ENCODE peak calls at places on chromosomes 3 and 15, in four cellular contexts. G is psoas muscle; C is CD8-positive, alpha-beta memory T cell; S is CD8-positive, alpha-beta T cell. Z is an unnamed sample. For H3K4me1, the result is how much of the 10 kb centered on the place peaks cover.

GRCh38 chr3:152205097-152205593 is 63.6 kb upstream of the MBNL1 start:
- DNase-seq in G (no peak), C (peak), S (no peak), Z (no peak)

GRCh38 chr3:20739814-20740213 is 553.8 kb upstream of the SGO1 start:
- DNase-seq in G (no peak), C (no peak), S (no peak), Z (no peak)

GRCh38 chr15:60780147-60780546 is 301.2 kb upstream of the ICE2 start:
- DNase-seq in G (no peak), C (no peak), S (no peak), Z (no peak)

GRCh38 chr15:94061041-94061440 is 170.3 kb upstream of the MCTP2 start:
- DNase-seq in G (no peak), C (no peak), S (no peak), Z (no peak)

GRCh38 chr3:190076601-190077444 is 43.9 kb downstream of the P3H2 start:
- DNase-seq in G (no peak), C (no peak), S (no peak), Z (no peak)

GRCh38 chr15:89656116-89656815 is 999 bp upstream of the KIF7 start:
- DNase-seq in G (no peak), C (no peak), S (no peak), Z (no peak)

GRCh38 chr3:129593595-129594339 is 12.7 kb downstream of the PLXND1 start:
- DNase-seq in G (peak), C (peak), S (peak), Z (no peak)

GRCh38 chr3:111252795-111253194 is 181.2 kb downstream of the NECTIN3 start:
- DNase-seq in G (no peak), C (no peak), S (no peak), Z (no peak)

GRCh38 chr15:65998486-65998885 is 129.2 kb downstream of the RAB11A start:
- DNase-seq in G (no peak), C (no peak), S (no peak), Z (no peak)

GRCh38 chr3:29385056-29385455 is 104.2 kb downstream of the RBMS3 start:
- DNase-seq in G (no peak), C (no peak), S (no peak), Z (no peak)
- H3K4me3 ChIP-seq in G (no peak), C (no peak), S (no peak), Z (no peak)

GRCh38 chr3:119301001-119301400 is 6.8 kb downstream of the ARHGAP31 start:
- DNase-seq in G (no peak), C (no peak), S (no peak), Z (no peak)
- H3K4me1 ChIP-seq in G (under half), C (under half), S (under half), Z (half or more)

GRCh38 chr3:107142171-107142570 is 235.1 kb upstream of the CCDC54 start:
- DNase-seq in G (no peak), C (no peak), S (no peak), Z (no peak)

GRCh38 chr3:107142786-107143185 is 234.5 kb upstream of the CCDC54 start:
- DNase-seq in G (no peak), C (no peak), S (no peak), Z (no peak)

GRCh38 chr3:107143206-107143605 is 234.0 kb upstream of the CCDC54 start:
- DNase-seq in G (no peak), C (no peak), S (no peak), Z (no peak)
- H3K27ac ChIP-seq in G (no peak), C (no peak), S (no peak), Z (no peak)

GRCh38 chr3:162992741-162993140 is 1496.1 kb downstream of the OTOL1 start:
- DNase-seq in G (no peak), C (no peak), S (no peak), Z (no peak)

GRCh38 chr3:162996368-162996767 is 1499.8 kb downstream of the OTOL1 start:
- DNase-seq in G (no peak), C (no peak), S (no peak), Z (no peak)

GRCh38 chr3:162994165-162994564 is 1497.6 kb downstream of the OTOL1 start:
- DNase-seq in G (no peak), C (no peak), S (no peak), Z (no peak)

DNA sequence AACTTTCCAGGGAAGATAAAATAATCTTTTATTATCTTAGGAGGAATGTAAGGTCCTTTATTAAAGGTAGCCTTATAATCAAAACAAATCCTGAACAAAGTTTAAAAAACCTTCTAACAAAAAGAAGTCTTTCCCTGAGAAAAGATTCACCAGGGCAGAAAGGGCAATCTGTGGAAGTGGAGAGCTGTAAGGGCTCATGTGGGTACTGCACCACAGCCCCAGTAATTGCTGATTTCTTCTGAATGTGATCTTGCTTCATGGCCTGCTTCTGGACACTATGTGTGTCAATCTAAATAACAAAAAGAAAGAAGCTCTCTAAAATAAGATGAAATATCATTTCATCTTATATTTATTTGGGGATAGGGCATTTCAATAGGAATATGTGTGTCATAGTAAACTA is 1501.6 kb downstream of the OTOL1 start:
- DNase-seq in G (no peak), C (no peak), S (no peak), Z (no peak)
- H3K4me3 ChIP-seq in G (no peak), C (no peak), S (no peak), Z (no peak)

GRCh38 chr3:138943724-138944131 is 3.2 kb downstream of the FOXL2 start:
- DNase-seq in G (no peak), C (peak), S (no peak), Z (no peak)

GRCh38 chr3:138942271-138942670 is 4.7 kb downstream of the FOXL2 start:
- DNase-seq in G (no peak), C (no peak), S (no peak), Z (no peak)

GRCh38 chr3:138944136-138944658 is 2.7 kb downstream of the FOXL2 start:
- DNase-seq in G (no peak), C (no peak), S (no peak), Z (peak)

GRCh38 chr3:138941259-138941885 is 5.6 kb downstream of the FOXL2 start:
- DNase-seq in G (no peak), C (no peak), S (no peak), Z (no peak)

GRCh38 chr3:138942861-138943623 is 3.9 kb downstream of the FOXL2 start:
- DNase-seq in G (no peak), C (no peak), S (no peak), Z (no peak)
- H3K4me1 ChIP-seq in G (under half), C (under half), S (under half), Z (under half)

GRCh38 chr3:71087109-71088018 is 496.2 kb downstream of the FOXP1 start:
- DNase-seq in G (no peak), C (peak), S (peak), Z (no peak)
- H3K27ac ChIP-seq in G (no peak), C (peak), S (peak), Z (no peak)

DNA sequence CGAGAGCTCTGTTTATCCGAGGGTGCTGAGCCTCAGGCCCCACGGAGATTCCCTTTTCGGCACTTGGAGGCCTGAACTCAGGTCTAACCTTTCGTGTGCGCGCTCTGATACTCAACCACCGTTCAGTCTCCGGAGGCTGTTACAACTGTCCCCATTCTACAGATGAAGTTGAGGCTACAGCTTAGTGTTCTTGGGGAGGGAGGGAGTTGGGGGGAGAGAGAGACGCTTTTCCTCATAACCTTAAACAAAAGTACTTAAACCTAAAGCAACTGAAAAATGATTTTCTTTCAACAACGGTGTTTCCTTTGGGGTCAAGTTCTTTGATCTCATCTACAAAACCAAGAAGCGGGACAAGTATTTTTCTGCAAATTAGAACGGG is 952 bp upstream of the CHST2 start:
- DNase-seq in G (no peak), C (no peak), S (peak), Z (no peak)
- H3K4me3 ChIP-seq in G (peak), C (peak), S (peak), Z (peak)